ENCODE peak calls at places on chromosomes 2 and 18, in six cellular contexts. C is cardiac muscle cell, N is lower lobe of right lung, L is uterus, X is MG63, I is brain microvascular endothelial cell. T is an unnamed sample.

GRCh38 chr18:78983530-78983929 is 3.9 kb downstream of the SALL3 start:
- DNase-seq in X (no peak), C (no peak), N (no peak), L (no peak), I (no peak), T (no peak)

GRCh38 chr2:121429927-121430511 is 100.7 kb upstream of the RNU4ATAC start:
- DNase-seq in X (no peak), C (no peak), N (no peak), L (no peak), I (no peak), T (no peak)

GRCh38 chr2:39164089-39164488 is 43.2 kb upstream of the SOS1 start:
- DNase-seq in I (no peak), N (no peak), X (no peak), L (no peak), C (peak), T (no peak)

GRCh38 chr18:67508146-67508545 is 8.4 kb downstream of the DSEL start:
- DNase-seq in N (no peak), C (no peak), L (no peak), I (peak), X (no peak), T (no peak)

GRCh38 chr18:26617151-26617554 is 68.8 kb upstream of the KCTD1 start:
- DNase-seq in X (peak), I (peak), N (no peak), C (peak), L (no peak), T (peak)

GRCh38 chr2:172561270-172561669 is 5.4 kb downstream of the PDK1 start:
- DNase-seq in X (no peak), I (no peak), N (no peak), C (no peak), L (no peak), T (no peak)

GRCh38 chr2:136212426-136213378 is 94.8 kb upstream of the CXCR4 start:
- DNase-seq in I (no peak), X (no peak), C (no peak), L (no peak), N (no peak), T (no peak)

GRCh38 chr2:43078781-43079755 is 147.3 kb downstream of the ZFP36L2 start:
- DNase-seq in X (peak), I (no peak), N (no peak), L (no peak), C (peak), T (no peak)

GRCh38 chr2:11174222-11174621 is 19.0 kb downstream of the SLC66A3 start:
- DNase-seq in X (no peak), N (no peak), C (no peak), L (no peak), I (no peak), T (no peak)

GRCh38 chr2:38146917-38147307 is 71.0 kb upstream of the CYP1B1 start:
- DNase-seq in X (peak), I (peak), C (peak), L (peak), N (no peak), T (peak)

GRCh38 chr2:661215-661635 is 16.0 kb downstream of the TMEM18 start:
- DNase-seq in L (no peak), I (no peak), C (no peak), X (no peak), N (no peak), T (no peak)

GRCh38 chr2:59774821-59775463 is 778.5 kb downstream of the BCL11A start:
- DNase-seq in X (no peak), L (no peak), N (no peak), C (no peak), I (no peak), T (no peak)

GRCh38 chr18:77131652-77132368 is 773 bp downstream of the MBP start:
- DNase-seq in X (no peak), C (peak), I (no peak), N (peak), L (peak), T (no peak)

GRCh38 chr2:233064526-233065199 is 4.5 kb downstream of the INPP5D start:
- DNase-seq in N (no peak), X (peak), C (peak), I (no peak), L (no peak), T (no peak)

GRCh38 chr2:233063269-233063975 is 3.3 kb downstream of the INPP5D start:
- DNase-seq in C (no peak), L (no peak), X (no peak), N (no peak), I (no peak), T (no peak)

GRCh38 chr2:233062946-233063268 is 2.8 kb downstream of the INPP5D start:
- DNase-seq in C (no peak), I (no peak), L (no peak), X (no peak), N (no peak), T (no peak)

GRCh38 chr2:233062447-233062842 is 2.3 kb downstream of the INPP5D start:
- DNase-seq in L (no peak), I (no peak), X (no peak), N (no peak), C (no peak), T (no peak)

DNA sequence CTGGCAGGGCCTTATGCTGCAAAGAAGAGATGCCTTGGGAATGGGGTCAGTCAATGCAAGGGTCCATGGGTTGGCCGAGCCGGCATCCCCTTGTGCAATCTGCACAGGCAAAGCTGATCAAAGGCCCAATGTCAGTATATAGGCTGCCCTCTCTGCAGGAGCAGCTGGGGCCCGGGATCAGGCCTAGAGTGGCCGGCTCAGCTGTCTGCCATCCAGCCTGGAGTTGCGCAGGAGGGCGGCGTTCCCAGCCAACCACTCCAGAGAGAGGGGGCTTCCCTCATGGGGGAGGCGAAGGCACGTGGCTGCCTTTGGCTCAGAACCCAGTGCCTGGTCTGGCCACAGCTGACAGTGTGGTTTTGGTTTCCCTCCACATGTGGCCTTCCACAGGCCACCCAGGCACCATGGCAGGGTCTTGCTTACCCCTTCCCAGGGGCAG is 3.9 kb downstream of the INPP5D start:
- DNase-seq in N (no peak), C (no peak), X (no peak), I (no peak), L (no peak), T (no peak)
- H3K4me3 ChIP-seq in N (peak), C (no peak), X (no peak), I (no peak), L (no peak), T (no peak)

DNA sequence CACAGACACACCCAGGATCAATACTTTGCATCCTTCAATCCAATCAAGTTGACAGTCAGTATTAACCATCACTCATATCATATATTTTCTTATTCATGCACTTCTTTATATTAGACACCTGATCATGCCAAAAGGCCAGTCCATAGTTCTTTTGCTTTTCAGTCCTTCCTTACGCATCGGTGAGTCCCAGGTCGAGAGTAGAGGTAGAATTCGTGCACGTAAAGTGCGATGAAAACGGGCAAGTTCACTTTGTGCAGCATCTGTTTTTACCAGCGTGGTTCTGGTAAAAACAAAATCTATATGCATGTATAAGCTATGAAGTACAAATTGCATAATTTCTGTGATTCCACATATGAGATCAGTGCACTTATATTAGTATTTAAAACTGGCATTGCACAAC is 1.2 kb upstream of the COPS8 start:
- DNase-seq in C (no peak), L (no peak), N (no peak), I (no peak), X (no peak), T (no peak)
- H3K4me3 ChIP-seq in C (peak), L (no peak), N (no peak), I (no peak), X (peak), T (peak)

GRCh38 chr2:64858541-64859031 is 130.6 kb upstream of the SLC1A4 start:
- DNase-seq in I (no peak), L (no peak), N (no peak), C (no peak), X (no peak), T (no peak)

GRCh38 chr2:64854773-64855237 is 134.4 kb upstream of the SLC1A4 start:
- DNase-seq in X (peak), N (no peak), C (peak), I (peak), L (peak), T (no peak)

GRCh38 chr2:64859208-64860161 is 129.7 kb upstream of the SLC1A4 start:
- DNase-seq in X (peak), I (peak), C (peak), N (peak), L (peak), T (peak)

GRCh38 chr2:64860321-64860751 is 128.9 kb upstream of the SLC1A4 start:
- DNase-seq in L (peak), X (no peak), I (no peak), C (no peak), N (no peak), T (no peak)

DNA sequence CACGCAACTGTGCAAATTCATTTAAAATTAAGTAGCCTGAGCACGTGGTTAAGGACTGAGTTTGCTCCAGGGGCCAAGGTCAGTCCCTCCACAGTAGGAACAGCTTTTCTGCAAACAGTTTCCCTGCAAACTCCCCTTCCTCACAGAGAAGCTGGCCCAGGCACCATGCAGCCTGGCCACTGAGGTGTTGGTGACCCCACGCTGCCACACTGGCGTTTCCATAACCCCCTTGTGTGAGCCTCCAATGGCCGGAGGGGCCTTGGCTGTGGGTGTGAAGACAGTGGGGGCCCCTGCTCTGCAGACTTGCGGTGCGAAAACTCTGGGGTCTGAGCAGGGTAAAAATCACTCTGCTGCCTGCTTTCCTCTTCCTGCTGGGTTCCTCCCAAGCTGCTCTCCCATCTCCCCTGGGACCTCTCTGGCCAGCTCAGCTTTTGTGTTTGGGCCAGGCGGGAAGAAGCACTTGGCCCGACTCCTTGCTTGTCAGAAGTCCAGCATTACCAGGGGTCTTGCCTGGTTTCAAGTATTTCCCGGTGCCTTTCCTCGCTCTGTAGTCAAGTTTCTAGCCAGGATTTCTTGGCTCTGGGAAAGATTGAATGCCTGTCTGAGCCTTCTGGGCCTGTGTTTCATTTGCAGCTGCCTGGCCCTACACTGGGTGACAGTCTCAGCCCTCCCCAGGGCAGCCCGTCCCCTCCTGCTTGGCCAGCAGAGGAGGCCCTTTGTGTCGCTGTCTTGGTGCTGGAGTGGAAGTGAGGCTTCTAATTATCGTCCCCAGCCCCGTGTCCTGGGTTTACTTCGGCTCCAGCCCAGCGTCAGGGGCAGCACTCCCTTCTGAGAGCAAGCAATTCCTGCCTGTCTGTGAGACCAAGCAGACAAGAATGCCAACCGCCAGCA is 131.4 kb upstream of the SLC1A4 start:
- DNase-seq in N (no peak), I (peak), X (peak), C (peak), L (peak), T (no peak)
- H3K4me3 ChIP-seq in N (no peak), I (no peak), X (no peak), C (no peak), L (no peak), T (no peak)

GRCh38 chr2:27264753-27265535 is 2.1 kb upstream of the SLC30A3 start:
- DNase-seq in L (peak), X (peak), C (peak), N (peak), I (peak), T (no peak)
- H3K4me3 ChIP-seq in L (peak), X (peak), C (peak), N (peak), I (peak), T (peak)

GRCh38 chr2:240556553-240557100 is 1.2 kb downstream of the ANKMY1 start:
- DNase-seq in X (peak), C (peak), L (peak), N (peak), I (peak), T (no peak)
- H3K4me3 ChIP-seq in X (peak), C (no peak), L (no peak), N (no peak), I (peak), T (no peak)

GRCh38 chr18:3603460-3604259 is 153.7 kb downstream of the TGIF1 start:
- DNase-seq in I (peak), C (peak), N (no peak), L (no peak), X (peak), T (peak)

GRCh38 chr18:3604260-3604625 is 154.3 kb downstream of the TGIF1 start:
- DNase-seq in X (no peak), L (no peak), I (no peak), C (no peak), N (no peak), T (no peak)

GRCh38 chr18:3605562-3606443 is 155.8 kb downstream of the TGIF1 start:
- DNase-seq in N (no peak), C (peak), I (peak), X (peak), L (no peak), T (no peak)

GRCh38 chr18:3607309-3608098 is 157.5 kb downstream of the TGIF1 start:
- DNase-seq in X (no peak), L (no peak), I (no peak), C (no peak), N (no peak), T (no peak)

DNA sequence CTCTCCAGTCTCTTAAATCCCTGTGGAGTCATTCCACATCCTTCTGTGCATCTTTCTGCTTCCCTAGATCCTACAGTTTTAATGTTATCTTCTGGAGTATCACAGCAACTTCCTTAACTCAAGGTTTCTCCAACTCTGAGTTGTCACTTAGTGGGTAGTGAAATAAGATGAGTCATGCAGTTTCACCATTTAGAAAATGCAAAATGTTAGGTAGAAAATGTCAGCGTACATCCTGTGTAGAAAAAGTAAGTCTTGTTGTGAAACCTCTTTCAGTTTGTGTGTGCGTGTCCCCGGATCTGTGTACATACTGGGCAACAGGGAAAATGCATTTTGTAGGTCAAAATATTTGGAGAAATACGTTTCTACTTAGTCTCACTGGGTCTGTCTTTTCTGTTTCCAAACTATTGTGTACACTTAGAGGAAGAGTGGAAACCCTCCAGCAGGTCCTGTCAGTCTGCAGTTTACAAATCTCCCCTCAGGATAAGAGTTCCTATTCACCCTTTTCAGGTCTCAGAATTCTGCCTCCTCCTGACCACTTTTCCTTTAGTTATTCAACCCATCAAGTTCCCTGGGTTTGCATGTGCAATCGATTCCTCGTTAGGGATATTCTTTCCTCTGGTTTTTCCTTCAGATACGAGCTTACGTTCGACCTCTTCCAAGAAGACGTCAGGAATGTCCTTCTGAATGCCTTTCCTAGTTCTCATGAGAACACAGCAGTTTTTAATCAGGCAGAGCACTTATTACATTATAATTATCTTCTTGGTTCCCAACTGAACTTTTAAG is 154.8 kb downstream of the TGIF1 start:
- DNase-seq in C (peak), X (no peak), L (no peak), I (peak), N (no peak), T (peak)
- H3K4me3 ChIP-seq in C (peak), X (peak), L (peak), I (peak), N (peak), T (peak)

GRCh38 chr2:179859523-179859922 is 1.9 kb downstream of the ZNF385B start:
- DNase-seq in C (no peak), N (no peak), I (no peak), L (no peak), X (no peak), T (no peak)

GRCh38 chr2:179861027-179861776 is at the start of gene ZNF385B:
- DNase-seq in X (peak), I (no peak), C (peak), N (peak), L (peak), T (no peak)

GRCh38 chr2:179861777-179862117 is 335 bp upstream of the ZNF385B start:
- DNase-seq in X (peak), L (peak), C (no peak), N (no peak), I (no peak), T (no peak)

GRCh38 chr2:179862898-179863458 is 1.6 kb upstream of the ZNF385B start:
- DNase-seq in N (no peak), L (no peak), X (no peak), C (no peak), I (no peak), T (no peak)

DNA sequence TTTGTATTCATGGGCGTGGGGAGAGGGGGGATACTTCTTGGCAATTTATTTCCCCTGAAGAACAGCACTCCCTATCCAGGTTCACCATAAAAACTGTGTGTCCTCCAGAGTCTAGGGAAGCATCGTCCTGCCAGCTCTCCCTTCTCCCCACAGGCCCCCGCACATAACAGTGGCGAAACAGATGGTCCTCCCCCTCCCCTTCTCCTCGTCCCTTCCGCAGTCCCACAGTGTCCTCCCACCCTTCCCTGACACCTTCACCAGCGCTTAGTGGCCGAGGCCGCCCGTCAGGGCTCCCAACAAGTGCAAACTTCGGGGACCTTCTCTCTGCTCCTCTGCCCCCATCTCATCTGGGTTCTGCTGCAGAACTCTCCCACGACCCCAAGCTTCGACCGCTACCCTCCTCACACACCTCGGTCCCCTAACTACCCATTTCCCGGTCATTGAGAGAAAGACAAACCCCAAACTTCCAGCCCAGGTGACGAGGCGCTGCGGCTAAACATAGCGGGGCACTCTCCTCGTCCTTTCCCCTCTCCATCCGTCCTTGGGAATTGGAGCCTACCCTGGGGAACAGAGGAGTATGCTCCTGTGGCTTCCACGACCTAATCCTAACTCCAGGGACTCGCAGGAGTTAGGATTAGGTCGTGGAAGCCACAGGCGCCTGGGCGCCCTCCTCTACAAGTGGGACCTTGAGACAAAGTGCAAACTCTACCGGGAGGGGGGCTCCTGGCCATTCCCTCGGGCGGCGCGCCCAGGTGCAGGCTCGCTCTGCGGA is 971 bp downstream of the ZNF385B start:
- DNase-seq in C (no peak), I (no peak), N (no peak), L (no peak), X (no peak), T (no peak)
- H3K4me3 ChIP-seq in C (peak), I (peak), N (peak), L (peak), X (no peak), T (peak)